ENCODE peak calls at places on chromosomes 1 and 21, in ten cellular contexts. A is activated CD8-positive, alpha-beta memory T cell treated with anti-CD3 and anti-CD28 coated beads for 4 hours; C is NCI-H524 treated with DMSO at 0.1 percent for 48 hours; P is NCI-H2029; O is endothelial cell; W is left ventricle myocardium inferior; E is SHP77; L is stimulated activated CD4-positive, alpha-beta T cell treated with anti-CD3 and anti-CD28 coated beads, TNF-alpha, amount 100 ng/mL, for 48 hours; Q is left cardiac atrium; V is cardiac septum. N is an unnamed sample.

GRCh38 chr1:229508823-229509337 is 739 bp upstream of the NUP133 start:
- DNase-seq in V (no peak), A (no peak), L (no peak), C (no peak), Q (no peak), E (peak), P (no peak), W (no peak), O (no peak), N (no peak)

GRCh38 chr1:42657981-42658879 is at the start of gene PPIH:
- DNase-seq in L (peak), A (peak), E (peak), W (peak), Q (peak), P (peak), C (peak), O (peak), V (peak), N (peak)

GRCh38 chr1:246641394-246641793 is 75.1 kb downstream of the CNST start:
- DNase-seq in A (no peak), L (no peak), O (no peak), E (no peak), W (no peak), V (no peak), Q (no peak), C (no peak), P (no peak), N (no peak)

GRCh38 chr1:41347276-41347675 is 14.0 kb upstream of the FOXO6 start:
- DNase-seq in A (no peak), O (no peak), Q (no peak), E (no peak), V (no peak), W (no peak), C (no peak), P (no peak), L (no peak), N (no peak)

GRCh38 chr1:169107673-169108160 is 1.2 kb downstream of the ATP1B1 start:
- DNase-seq in V (no peak), A (no peak), L (peak), P (no peak), C (no peak), W (peak), Q (peak), O (no peak), E (no peak), N (no peak)

GRCh38 chr1:248618878-248619277 is 16.0 kb downstream of the OR2T11 start:
- DNase-seq in C (no peak), L (no peak), P (peak), O (no peak), A (peak), V (no peak), E (no peak), W (peak), Q (peak), N (peak)

GRCh38 chr1:225754940-225755635 is 22.5 kb upstream of the SRP9 start:
- DNase-seq in Q (peak), L (no peak), P (peak), C (no peak), A (no peak), V (no peak), O (no peak), W (no peak), E (no peak), N (no peak)

GRCh38 chr1:214500349-214501055 is 50.9 kb downstream of the PTPN14 start:
- DNase-seq in A (no peak), L (no peak), W (no peak), Q (no peak), C (no peak), V (no peak), P (no peak), E (no peak), O (no peak), N (no peak)

GRCh38 chr1:214277704-214278635 is 3.0 kb upstream of the SMYD2 start:
- DNase-seq in E (no peak), C (no peak), Q (no peak), W (no peak), A (no peak), O (no peak), P (no peak), L (no peak), V (no peak), N (no peak)

GRCh38 chr1:101088431-101088830 is 62.8 kb upstream of the DPH5 start:
- DNase-seq in Q (no peak), O (no peak), A (no peak), L (no peak), C (no peak), P (no peak), E (no peak), V (no peak), W (no peak), N (peak)

GRCh38 chr1:53165408-53165961 is 23.0 kb upstream of the SLC1A7 start:
- DNase-seq in E (no peak), W (no peak), A (no peak), P (no peak), O (no peak), Q (no peak), V (no peak), C (no peak), L (no peak), N (no peak)

GRCh38 chr1:38285807-38286530 is 239.4 kb upstream of the POU3F1 start:
- DNase-seq in P (no peak), C (peak), E (no peak), O (no peak), A (no peak), W (no peak), L (no peak), Q (no peak), V (no peak), N (no peak)

GRCh38 chr1:47738560-47739182 is 258.5 kb downstream of the TRABD2B start:
- DNase-seq in O (peak), Q (peak), L (no peak), P (peak), A (no peak), C (peak), E (peak), V (peak), W (peak), N (peak)

GRCh38 chr1:36126005-36126716 is 1.1 kb upstream of the COL8A2 start:
- DNase-seq in L (no peak), E (no peak), C (no peak), O (no peak), V (no peak), P (no peak), A (no peak), W (no peak), Q (no peak), N (no peak)

GRCh38 chr1:39898146-39898545 is 3.6 kb downstream of the MYCL start:
- DNase-seq in W (no peak), C (no peak), Q (no peak), O (no peak), V (no peak), P (no peak), A (no peak), E (no peak), L (no peak), N (peak)

GRCh38 chr1:102531031-102531430 is 534.3 kb upstream of the OLFM3 start:
- DNase-seq in E (no peak), A (no peak), O (no peak), P (no peak), V (no peak), C (no peak), W (no peak), Q (no peak), L (no peak), N (no peak)

GRCh38 chr1:192805832-192806323 is 3.0 kb upstream of the RGS2 start:
- DNase-seq in E (peak), C (no peak), P (peak), L (no peak), Q (no peak), A (peak), W (no peak), O (peak), V (no peak), N (peak)

GRCh38 chr1:209675567-209676154 is 449 bp downstream of the G0S2 start:
- DNase-seq in W (peak), Q (peak), V (peak), A (no peak), P (no peak), E (no peak), L (no peak), O (peak), C (no peak), N (no peak)

GRCh38 chr1:206098242-206098919 is 18.8 kb downstream of the AVPR1B start:
- DNase-seq in A (no peak), V (no peak), L (no peak), O (no peak), W (no peak), P (no peak), C (no peak), Q (no peak), E (no peak), N (no peak)

GRCh38 chr1:41434306-41434705 is 50.2 kb downstream of the EDN2 start:
- DNase-seq in W (no peak), P (no peak), L (no peak), A (no peak), Q (no peak), V (no peak), E (no peak), O (no peak), C (no peak), N (no peak)

GRCh38 chr1:23562138-23562819 is 3.0 kb upstream of the ID3 start:
- DNase-seq in O (peak), L (no peak), V (peak), C (peak), W (peak), P (peak), A (no peak), Q (peak), E (peak), N (peak)

GRCh38 chr1:43975249-43975961 is 645 bp downstream of the ATP6V0B start:
- DNase-seq in E (no peak), A (no peak), P (peak), W (peak), O (no peak), Q (peak), L (no peak), V (peak), C (no peak), N (peak)

GRCh38 chr1:178868700-178869099 is 2.2 kb downstream of the ANGPTL1 start:
- DNase-seq in P (no peak), V (no peak), L (no peak), E (no peak), A (no peak), O (no peak), W (no peak), C (no peak), Q (no peak), N (peak)

GRCh38 chr1:225825606-225826005 is 15.7 kb downstream of the EPHX1 start:
- DNase-seq in P (no peak), V (no peak), W (no peak), C (no peak), O (no peak), Q (no peak), E (peak), A (no peak), L (no peak), N (no peak)

GRCh38 chr1:24619376-24619775 is 23.7 kb upstream of the SRRM1 start:
- DNase-seq in P (no peak), E (no peak), O (no peak), C (no peak), Q (no peak), L (no peak), W (no peak), V (no peak), A (no peak), N (no peak)

GRCh38 chr1:93615201-93616150 is 66.2 kb downstream of the BCAR3 start:
- DNase-seq in L (peak), O (no peak), C (no peak), W (no peak), V (no peak), E (peak), A (no peak), P (no peak), Q (no peak), N (no peak)

GRCh38 chr1:21491483-21492170 is 17.6 kb upstream of the ALPL start:
- DNase-seq in E (no peak), O (no peak), W (no peak), P (peak), Q (no peak), A (no peak), V (no peak), L (no peak), C (peak), N (no peak)

GRCh38 chr21:42489006-42489563 is 6.9 kb downstream of the RSPH1 start:
- DNase-seq in E (no peak), C (no peak), W (no peak), A (no peak), V (no peak), O (no peak), L (no peak), Q (no peak), P (no peak), N (no peak)

GRCh38 chr21:23281917-23282316 is 2283.7 kb downstream of the NCAM2 start:
- DNase-seq in E (no peak), P (no peak), Q (no peak), V (no peak), L (no peak), O (no peak), A (no peak), W (no peak), C (no peak), N (no peak)

N was measured in OCI-M1.